ENCODE peak calls at places on chromosomes 7 and 10, in nine cellular contexts. One of them, this sample, is unnamed.

GRCh38 chr10:50874723-50875122 is 10.7 kb downstream of the A1CF start:
- DNase-seq in non-pigmented ciliary epithelial cell: no peak
- DNase-seq in thoracic aorta: no peak
- DNase-seq in mammary epithelial cell: peak; percentile 23
- DNase-seq in DMS153: peak; percentile 83
- DNase-seq in myocyte: peak; percentile 3
- DNase-seq in endodermal cell: no peak
- DNase-seq in central memory CD4-positive, alpha-beta T cell: no peak
- DNase-seq in MM.1S: no peak
- DNase-seq in this sample: peak; percentile 68

GRCh38 chr10:98967601-98968000 is 268.1 kb downstream of the HPSE2 start:
- DNase-seq in non-pigmented ciliary epithelial cell: no peak
- DNase-seq in thoracic aorta: no peak
- DNase-seq in mammary epithelial cell: no peak
- DNase-seq in DMS153: no peak
- DNase-seq in myocyte: no peak
- DNase-seq in endodermal cell: no peak
- DNase-seq in central memory CD4-positive, alpha-beta T cell: no peak
- DNase-seq in MM.1S: no peak
- DNase-seq in this sample: no peak

GRCh38 chr7:114921636-114922150 is at the start of gene MDFIC:
- DNase-seq in non-pigmented ciliary epithelial cell: no peak
- DNase-seq in thoracic aorta: no peak
- DNase-seq in mammary epithelial cell: no peak
- DNase-seq in DMS153: no peak
- DNase-seq in myocyte: no peak
- DNase-seq in endodermal cell: no peak
- DNase-seq in central memory CD4-positive, alpha-beta T cell: peak; percentile 47
- DNase-seq in MM.1S: no peak
- DNase-seq in this sample: no peak

GRCh38 chr7:2939193-2939885 is 95.2 kb upstream of the GNA12 start:
- DNase-seq in non-pigmented ciliary epithelial cell: no peak
- DNase-seq in thoracic aorta: no peak
- DNase-seq in mammary epithelial cell: peak; percentile 53
- DNase-seq in DMS153: no peak
- DNase-seq in myocyte: peak; percentile 22
- DNase-seq in endodermal cell: peak; percentile 33
- DNase-seq in central memory CD4-positive, alpha-beta T cell: no peak
- DNase-seq in MM.1S: no peak
- DNase-seq in this sample: peak; percentile 28

GRCh38 chr7:157339777-157340677 is 3.2 kb downstream of the DNAJB6 start:
- DNase-seq in non-pigmented ciliary epithelial cell: no peak
- DNase-seq in thoracic aorta: no peak
- DNase-seq in mammary epithelial cell: peak; percentile 65
- DNase-seq in DMS153: no peak
- DNase-seq in myocyte: peak; percentile 87
- DNase-seq in endodermal cell: peak; percentile 88
- DNase-seq in central memory CD4-positive, alpha-beta T cell: peak; percentile 63
- DNase-seq in MM.1S: peak; percentile 77
- DNase-seq in this sample: peak; percentile 77

GRCh38 chr7:2040893-2041270 is 191.9 kb downstream of the MAD1L1 start:
- DNase-seq in non-pigmented ciliary epithelial cell: no peak
- DNase-seq in thoracic aorta: no peak
- DNase-seq in mammary epithelial cell: no peak
- DNase-seq in DMS153: no peak
- DNase-seq in myocyte: no peak
- DNase-seq in endodermal cell: no peak
- DNase-seq in central memory CD4-positive, alpha-beta T cell: no peak
- DNase-seq in MM.1S: no peak
- DNase-seq in this sample: no peak

GRCh38 chr7:151539055-151539714 is 19.5 kb upstream of the RHEB start:
- DNase-seq in non-pigmented ciliary epithelial cell: no peak
- DNase-seq in thoracic aorta: no peak
- DNase-seq in mammary epithelial cell: no peak
- DNase-seq in DMS153: peak; percentile 87
- DNase-seq in myocyte: peak; percentile 30
- DNase-seq in endodermal cell: peak; percentile 68
- DNase-seq in central memory CD4-positive, alpha-beta T cell: no peak
- DNase-seq in MM.1S: no peak
- DNase-seq in this sample: no peak

GRCh38 chr10:13146383-13146782 is 15.0 kb upstream of the MCM10 start:
- DNase-seq in non-pigmented ciliary epithelial cell: no peak
- DNase-seq in thoracic aorta: no peak
- DNase-seq in mammary epithelial cell: peak; percentile 2
- DNase-seq in DMS153: no peak
- DNase-seq in myocyte: peak; percentile 20
- DNase-seq in endodermal cell: no peak
- DNase-seq in central memory CD4-positive, alpha-beta T cell: no peak
- DNase-seq in MM.1S: no peak
- DNase-seq in this sample: peak; percentile 70

GRCh38 chr7:151233111-151233701 is 923 bp downstream of the CHPF2 start:
- DNase-seq in non-pigmented ciliary epithelial cell: peak; percentile 51
- DNase-seq in thoracic aorta: peak; percentile 59
- DNase-seq in mammary epithelial cell: peak; percentile 77
- DNase-seq in DMS153: no peak
- DNase-seq in myocyte: peak; percentile 89
- DNase-seq in endodermal cell: no peak
- DNase-seq in central memory CD4-positive, alpha-beta T cell: peak; percentile 56
- DNase-seq in MM.1S: peak; percentile 58
- DNase-seq in this sample: peak; percentile 87

GRCh38 chr7:19112290-19113000 is 5.0 kb downstream of the TWIST1 start:
- DNase-seq in non-pigmented ciliary epithelial cell: peak; percentile 47
- DNase-seq in thoracic aorta: no peak
- DNase-seq in mammary epithelial cell: no peak
- DNase-seq in DMS153: no peak
- DNase-seq in myocyte: no peak
- DNase-seq in endodermal cell: peak; percentile 65
- DNase-seq in central memory CD4-positive, alpha-beta T cell: no peak
- DNase-seq in MM.1S: no peak
- DNase-seq in this sample: no peak

GRCh38 chr10:101588879-101589278 is 758 bp downstream of the DPCD start:
- DNase-seq in non-pigmented ciliary epithelial cell: peak; percentile 20
- DNase-seq in thoracic aorta: no peak
- DNase-seq in mammary epithelial cell: peak; percentile 20
- DNase-seq in DMS153: no peak
- DNase-seq in myocyte: peak; percentile 24
- DNase-seq in endodermal cell: no peak
- DNase-seq in central memory CD4-positive, alpha-beta T cell: no peak
- DNase-seq in MM.1S: no peak
- DNase-seq in this sample: peak; percentile 43

GRCh38 chr10:62052276-62052675 is 150.8 kb downstream of the ARID5B start:
- DNase-seq in non-pigmented ciliary epithelial cell: no peak
- DNase-seq in thoracic aorta: no peak
- DNase-seq in mammary epithelial cell: no peak
- DNase-seq in DMS153: no peak
- DNase-seq in myocyte: no peak
- DNase-seq in endodermal cell: no peak
- DNase-seq in central memory CD4-positive, alpha-beta T cell: no peak
- DNase-seq in MM.1S: no peak
- DNase-seq in this sample: no peak